ENCODE peak calls at places on chromosomes 13 and 19, in ten cellular contexts. G, H, X, O, L, I, F, Y, P and U are unnamed samples. For H3K4me1, the result is how much of the 10 kb centered on the place peaks cover.

GRCh38 chr13:80547885-80548284 is 207.0 kb upstream of the SPRY2 start:
- DNase-seq in G (no peak), H (no peak), X (peak), O (no peak), L (no peak), I (peak), F (no peak), Y (no peak), P (no peak), U (no peak)

GRCh38 chr19:6723108-6723618 is 2.7 kb upstream of the C3 start:
- DNase-seq in G (peak), H (peak), X (peak), O (peak), L (peak), I (no peak), F (no peak), Y (peak), P (peak), U (peak)

GRCh38 chr13:62300021-62300420 is 884.4 kb upstream of the PCDH20 start:
- DNase-seq in G (no peak), H (no peak), X (no peak), O (no peak), L (no peak), I (no peak), F (no peak), Y (no peak), P (no peak), U (no peak)

GRCh38 chr19:1133471-1133929 is 29.7 kb downstream of the GPX4 start:
- DNase-seq in G (no peak), H (no peak), X (no peak), O (peak), L (peak), I (no peak), F (peak), Y (no peak), P (peak), U (no peak)

GRCh38 chr13:26881154-26881553 is 120.6 kb upstream of the GPR12 start:
- DNase-seq in G (peak), H (no peak), X (peak), O (no peak), L (no peak), I (no peak), F (no peak), Y (no peak), P (no peak), U (no peak)

GRCh38 chr13:100673376-100673830 is 1.2 kb downstream of the TMTC4 start:
- DNase-seq in G (no peak), H (no peak), X (no peak), O (no peak), L (no peak), I (no peak), F (no peak), Y (peak), P (no peak), U (no peak)

GRCh38 chr19:49847731-49848696 is 2.9 kb upstream of the PTOV1 start:
- DNase-seq in G (peak), H (no peak), X (no peak), O (peak), L (peak), I (no peak), F (peak), Y (no peak), P (no peak), U (no peak)

GRCh38 chr13:37453246-37453645 is 145.3 kb downstream of the POSTN start:
- DNase-seq in G (no peak), H (no peak), X (no peak), O (no peak), L (no peak), I (no peak), F (no peak), Y (no peak), P (no peak), U (no peak)

GRCh38 chr13:74406439-74406838 is 272.2 kb upstream of the KLF12 start:
- DNase-seq in G (no peak), H (no peak), X (no peak), O (no peak), L (no peak), I (no peak), F (no peak), Y (no peak), P (no peak), U (no peak)

GRCh38 chr19:33303791-33304759 is 1.7 kb upstream of the CEBPA start:
- DNase-seq in G (no peak), H (no peak), X (no peak), O (peak), L (no peak), I (no peak), F (no peak), Y (peak), P (no peak), U (no peak)

GRCh38 chr13:50284540-50284939 is 269.3 kb downstream of the KCNRG start:
- DNase-seq in G (no peak), H (no peak), X (no peak), O (no peak), L (no peak), I (no peak), F (no peak), Y (no peak), P (no peak), U (no peak)

GRCh38 chr13:80753951-80754350 is 413.0 kb upstream of the SPRY2 start:
- DNase-seq in G (no peak), H (no peak), X (no peak), O (no peak), L (no peak), I (no peak), F (no peak), Y (no peak), P (no peak), U (no peak)

GRCh38 chr19:35995655-35995993 is 636 bp downstream of the SDHAF1 start:
- DNase-seq in G (peak), H (no peak), X (peak), O (peak), L (peak), I (peak), F (no peak), Y (peak), P (peak), U (peak)

GRCh38 chr13:103030776-103031175 is 35.4 kb downstream of the SLC10A2 start:
- DNase-seq in G (no peak), H (no peak), X (no peak), O (no peak), L (no peak), I (no peak), F (no peak), Y (no peak), P (no peak), U (no peak)

GRCh38 chr19:46718157-46718933 is 1.4 kb upstream of the PRKD2 start:
- DNase-seq in G (no peak), H (no peak), X (no peak), O (peak), L (peak), I (no peak), F (no peak), Y (no peak), P (peak), U (no peak)

GRCh38 chr19:18839465-18840287 is 7.9 kb downstream of the UPF1 start:
- DNase-seq in G (no peak), H (no peak), X (no peak), O (peak), L (peak), I (peak), F (no peak), Y (no peak), P (no peak), U (no peak)

GRCh38 chr19:35013820-35014754 is 14.0 kb downstream of the GRAMD1A start:
- DNase-seq in G (no peak), H (no peak), X (no peak), O (peak), L (peak), I (no peak), F (no peak), Y (no peak), P (no peak), U (no peak)

GRCh38 chr19:7801020-7801570 is 28.9 kb upstream of the EVI5L start:
- DNase-seq in G (no peak), H (no peak), X (no peak), O (no peak), L (no peak), I (no peak), F (no peak), Y (no peak), P (no peak), U (no peak)

GRCh38 chr19:39941151-39941550 is 6.7 kb upstream of the FCGBP start:
- DNase-seq in G (no peak), H (no peak), X (no peak), O (no peak), L (no peak), I (no peak), F (no peak), Y (no peak), P (no peak), U (no peak)

GRCh38 chr19:2385053-2385721 is 25.1 kb downstream of the TMPRSS9 start:
- DNase-seq in G (peak), H (no peak), X (no peak), O (peak), L (peak), I (peak), F (peak), Y (no peak), P (peak), U (peak)

GRCh38 chr19:5360003-5360820 is 19.6 kb upstream of the PTPRS start:
- DNase-seq in G (peak), H (no peak), X (no peak), O (peak), L (no peak), I (no peak), F (no peak), Y (no peak), P (no peak), U (no peak)

GRCh38 chr13:101267656-101268055 is 148.7 kb downstream of the NALCN start:
- DNase-seq in G (no peak), H (no peak), X (no peak), O (no peak), L (no peak), I (no peak), F (no peak), Y (no peak), P (no peak), U (no peak)

GRCh38 chr13:64471916-64472315 is 2758.2 kb downstream of the PCDH9 start:
- DNase-seq in G (peak), H (no peak), X (no peak), O (no peak), L (no peak), I (peak), F (peak), Y (no peak), P (peak), U (no peak)

GRCh38 chr13:50574731-50575130 is 268.8 kb downstream of the DLEU7 start:
- DNase-seq in G (no peak), H (no peak), X (no peak), O (no peak), L (no peak), I (no peak), F (no peak), Y (no peak), P (no peak), U (no peak)

GRCh38 chr13:54110597-54110996 is 1082.0 kb downstream of the OLFM4 start:
- DNase-seq in G (no peak), H (no peak), X (no peak), O (no peak), L (no peak), I (no peak), F (no peak), Y (no peak), P (no peak), U (no peak)

GRCh38 chr13:25153736-25154135 is 18.4 kb downstream of the AMER2 start:
- DNase-seq in G (no peak), H (no peak), X (no peak), O (no peak), L (no peak), I (no peak), F (no peak), Y (no peak), P (no peak), U (no peak)

GRCh38 chr19:45507864-45508680 is 793 bp downstream of the VASP start:
- DNase-seq in G (no peak), H (no peak), X (peak), O (peak), L (peak), I (peak), F (no peak), Y (peak), P (no peak), U (peak)

GRCh38 chr19:4523306-4524110 is 5.2 kb upstream of the PLIN4 start:
- DNase-seq in G (peak), H (peak), X (no peak), O (peak), L (peak), I (peak), F (peak), Y (peak), P (peak), U (no peak)

GRCh38 chr19:36423925-36424324 is 5.5 kb upstream of the ZFP82 start:
- DNase-seq in G (no peak), H (no peak), X (no peak), O (no peak), L (no peak), I (no peak), F (no peak), Y (no peak), P (no peak), U (no peak)

GRCh38 chr19:46772170-46773017 is 16.0 kb downstream of the SLC1A5 start:
- DNase-seq in G (no peak), H (no peak), X (no peak), O (no peak), L (peak), I (no peak), F (no peak), Y (no peak), P (no peak), U (no peak)

GRCh38 chr19:35742121-35742724 is at the start of gene IGFLR1:
- DNase-seq in G (no peak), H (no peak), X (peak), O (peak), L (peak), I (no peak), F (no peak), Y (no peak), P (no peak), U (no peak)

GRCh38 chr19:53942001-53942786 is 20.5 kb upstream of the CACNG8 start:
- DNase-seq in G (no peak), H (no peak), X (no peak), O (no peak), L (no peak), I (peak), F (no peak), Y (no peak), P (no peak), U (no peak)
- TF ChIP-seq POLR2A in G (no peak), H (no peak), X (no peak), O (no peak), L (no peak), I (no peak), F (no peak), Y (no peak), P (no peak), U (no peak)

GRCh38 chr13:46665630-46666482 is 112.9 kb downstream of the LRCH1 start:
- DNase-seq in G (no peak), H (no peak), X (no peak), O (no peak), L (no peak), I (peak), F (no peak), Y (no peak), P (peak), U (no peak)
- H3K4me1 ChIP-seq in G (under half), H (under half), X (under half), O (half or more), L (under half), I (half or more), F (under half), Y (under half), P (half or more), U (under half)

DNA sequence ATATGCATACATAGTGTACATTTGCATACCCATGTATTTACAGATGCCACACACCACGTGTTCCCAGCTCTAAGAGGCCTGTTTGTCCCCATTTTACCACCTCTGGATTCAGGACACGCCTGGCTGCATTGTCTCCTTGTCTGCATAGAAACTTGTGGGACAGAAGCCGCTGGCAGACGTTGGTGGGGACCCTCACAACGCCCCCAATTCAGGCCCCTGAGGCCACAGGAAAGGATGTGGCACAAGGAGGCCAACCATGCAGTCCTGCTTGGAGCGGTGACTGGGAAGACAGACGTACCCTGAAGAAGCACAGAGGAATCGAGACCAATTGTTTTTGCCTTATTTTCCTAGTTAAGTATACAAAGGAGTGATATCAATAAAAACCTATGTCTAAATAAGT is 96.1 kb downstream of the ANKRD10 start:
- DNase-seq in G (no peak), H (no peak), X (no peak), O (no peak), L (no peak), I (no peak), F (no peak), Y (no peak), P (no peak), U (no peak)
- TF ChIP-seq POLR2A in G (no peak), H (no peak), X (no peak), O (no peak), L (no peak), I (no peak), F (no peak), Y (no peak), P (no peak), U (no peak)

GRCh38 chr13:19959831-19960672 is 1.5 kb downstream of the ZMYM2 start:
- DNase-seq in G (peak), H (peak), X (peak), O (peak), L (peak), I (peak), F (peak), Y (peak), P (peak), U (peak)
- H3K4me1 ChIP-seq in G (under half), H (under half), X (under half), O (half or more), L (under half), I (under half), F (under half), Y (under half), P (under half), U (under half)

DNA sequence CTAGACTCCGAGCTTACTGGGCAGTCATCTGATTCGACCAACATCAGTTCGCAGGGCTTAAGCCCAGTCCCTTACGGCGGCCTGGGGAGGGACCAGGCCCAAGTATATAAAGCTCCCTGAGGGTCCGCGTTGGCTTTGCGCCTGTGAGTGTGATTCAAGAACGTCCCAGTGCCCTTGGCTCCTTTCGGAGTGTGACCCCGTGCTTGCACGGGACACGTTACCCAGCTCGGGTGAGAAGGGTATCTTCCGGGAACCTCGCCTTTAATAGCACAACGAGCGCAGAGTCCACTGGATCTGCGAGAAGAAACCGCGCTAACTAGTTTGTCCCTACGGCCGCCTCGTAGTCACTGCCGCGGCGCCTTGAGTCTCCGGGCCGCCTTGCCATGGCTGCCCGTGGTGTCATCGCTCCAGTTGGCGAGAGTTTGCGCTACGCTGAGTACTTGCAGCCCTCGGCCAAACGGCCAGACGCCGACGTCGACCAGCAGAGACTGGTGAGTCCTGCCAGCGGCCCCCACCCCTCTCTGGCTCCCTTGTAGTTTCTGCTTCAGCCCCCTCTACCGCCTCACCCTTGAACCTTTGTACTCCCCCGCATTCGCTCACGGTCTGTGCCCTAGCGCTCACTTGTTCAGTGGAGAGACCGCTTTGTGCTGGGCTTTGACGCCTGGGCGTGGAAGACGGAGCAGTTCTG is at the start of gene DNAJC15:
- DNase-seq in G (peak), H (peak), X (peak), O (peak), L (peak), I (peak), F (peak), Y (peak), P (no peak), U (peak)
- TF ChIP-seq POLR2A in G (peak), H (no peak), X (no peak), O (peak), L (peak), I (peak), F (no peak), Y (no peak), P (no peak), U (peak)

GRCh38 chr19:21422244-21422643 is 25.3 kb downstream of the ZNF493 start:
- DNase-seq in G (no peak), H (no peak), X (no peak), O (no peak), L (no peak), I (no peak), F (no peak), Y (no peak), P (no peak), U (no peak)

GRCh38 chr19:21423057-21424041 is 26.4 kb downstream of the ZNF493 start:
- DNase-seq in G (no peak), H (no peak), X (no peak), O (no peak), L (no peak), I (no peak), F (no peak), Y (no peak), P (no peak), U (no peak)
- H3K4me1 ChIP-seq in G (under half), H (under half), X (under half), O (under half), L (under half), I (under half), F (under half), Y (under half), P (under half), U (under half)